ENCODE peak calls at places on chromosome 16, in nine cellular contexts. One of them, this sample, is unnamed.

GRCh38 chr16:3712830-3713476 is 4.4 kb downstream of the TRAP1 start:
- DNase-seq in adrenal gland: no peak
- DNase-seq in lower leg skin: no peak
- DNase-seq in AG10803: no peak
- DNase-seq in coronary artery: no peak
- DNase-seq in fibroblast of pulmonary artery: no peak
- DNase-seq in tibial nerve: no peak
- DNase-seq in breast epithelium: no peak
- DNase-seq in body of pancreas: peak; percentile 58
- DNase-seq in this sample: no peak

GRCh38 chr16:80718480-80719220 is 85.7 kb downstream of the CDYL2 start:
- DNase-seq in fibroblast of pulmonary artery: peak; percentile 62
- DNase-seq in lower leg skin: peak; percentile 18
- DNase-seq in body of pancreas: peak; percentile 87
- DNase-seq in breast epithelium: peak; percentile 83
- DNase-seq in coronary artery: no peak
- DNase-seq in tibial nerve: no peak
- DNase-seq in adrenal gland: peak; percentile 45
- DNase-seq in AG10803: peak; percentile 38
- DNase-seq in this sample: no peak

GRCh38 chr16:49890876-49891275 is 35.0 kb upstream of the ZNF423 start:
- DNase-seq in coronary artery: no peak
- DNase-seq in lower leg skin: no peak
- DNase-seq in AG10803: no peak
- DNase-seq in breast epithelium: no peak
- DNase-seq in adrenal gland: no peak
- DNase-seq in fibroblast of pulmonary artery: peak; percentile 9
- DNase-seq in body of pancreas: peak; percentile 67
- DNase-seq in tibial nerve: no peak
- DNase-seq in this sample: no peak

GRCh38 chr16:68356249-68356918 is 45.6 kb downstream of the PRMT7 start:
- DNase-seq in adrenal gland: peak; percentile 72
- DNase-seq in lower leg skin: no peak
- DNase-seq in coronary artery: no peak
- DNase-seq in breast epithelium: no peak
- DNase-seq in fibroblast of pulmonary artery: no peak
- DNase-seq in AG10803: no peak
- DNase-seq in tibial nerve: no peak
- DNase-seq in body of pancreas: no peak
- DNase-seq in this sample: no peak

GRCh38 chr16:88322500-88322970 is 60.2 kb upstream of the ZNF469 start:
- DNase-seq in tibial nerve: no peak
- DNase-seq in breast epithelium: no peak
- DNase-seq in AG10803: no peak
- DNase-seq in coronary artery: no peak
- DNase-seq in body of pancreas: no peak
- DNase-seq in fibroblast of pulmonary artery: no peak
- DNase-seq in lower leg skin: no peak
- DNase-seq in adrenal gland: no peak
- DNase-seq in this sample: no peak

GRCh38 chr16:15644306-15644961 is 1.5 kb upstream of the MARF1 start:
- DNase-seq in lower leg skin: peak; percentile 29
- DNase-seq in coronary artery: no peak
- DNase-seq in breast epithelium: no peak
- DNase-seq in tibial nerve: no peak
- DNase-seq in body of pancreas: no peak
- DNase-seq in fibroblast of pulmonary artery: no peak
- DNase-seq in AG10803: peak; percentile 63
- DNase-seq in adrenal gland: no peak
- DNase-seq in this sample: no peak

GRCh38 chr16:55052335-55053070 is 121.8 kb downstream of the IRX5 start:
- DNase-seq in AG10803: no peak
- DNase-seq in coronary artery: peak; percentile 21
- DNase-seq in tibial nerve: no peak
- DNase-seq in body of pancreas: no peak
- DNase-seq in adrenal gland: no peak
- DNase-seq in fibroblast of pulmonary artery: no peak
- DNase-seq in lower leg skin: no peak
- DNase-seq in breast epithelium: no peak
- DNase-seq in this sample: no peak

GRCh38 chr16:28139530-28139929 is 72.2 kb downstream of the XPO6 start:
- DNase-seq in lower leg skin: no peak
- DNase-seq in fibroblast of pulmonary artery: no peak
- DNase-seq in tibial nerve: no peak
- DNase-seq in adrenal gland: no peak
- DNase-seq in body of pancreas: no peak
- DNase-seq in breast epithelium: no peak
- DNase-seq in AG10803: no peak
- DNase-seq in coronary artery: no peak
- DNase-seq in this sample: no peak

GRCh38 chr16:69606985-69607384 is 41.2 kb downstream of the NFAT5 start:
- DNase-seq in fibroblast of pulmonary artery: no peak
- DNase-seq in lower leg skin: no peak
- DNase-seq in coronary artery: no peak
- DNase-seq in body of pancreas: no peak
- DNase-seq in adrenal gland: no peak
- DNase-seq in AG10803: no peak
- DNase-seq in breast epithelium: no peak
- DNase-seq in tibial nerve: no peak
- DNase-seq in this sample: no peak

GRCh38 chr16:90031931-90032663 is 12.8 kb upstream of the DBNDD1 start:
- DNase-seq in fibroblast of pulmonary artery: peak; percentile 61
- DNase-seq in AG10803: peak; percentile 66
- DNase-seq in lower leg skin: no peak
- DNase-seq in coronary artery: no peak
- DNase-seq in tibial nerve: no peak
- DNase-seq in breast epithelium: no peak
- DNase-seq in adrenal gland: no peak
- DNase-seq in body of pancreas: no peak
- DNase-seq in this sample: no peak

GRCh38 chr16:87556941-87557459 is 45.3 kb upstream of the JPH3 start:
- DNase-seq in AG10803: peak; percentile 67
- DNase-seq in adrenal gland: peak; percentile 84
- DNase-seq in fibroblast of pulmonary artery: peak; percentile 59
- DNase-seq in coronary artery: peak; percentile 85
- DNase-seq in body of pancreas: no peak
- DNase-seq in lower leg skin: no peak
- DNase-seq in breast epithelium: no peak
- DNase-seq in tibial nerve: no peak
- DNase-seq in this sample: no peak

GRCh38 chr16:71895679-71896385 is 501 bp downstream of the IST1 start:
- DNase-seq in tibial nerve: no peak
- DNase-seq in adrenal gland: peak; percentile 50
- DNase-seq in breast epithelium: peak; percentile 56
- DNase-seq in fibroblast of pulmonary artery: peak; percentile 50
- DNase-seq in body of pancreas: peak; percentile 33
- DNase-seq in coronary artery: no peak
- DNase-seq in lower leg skin: peak; percentile 25
- DNase-seq in AG10803: peak; percentile 61
- DNase-seq in this sample: peak; percentile 36

GRCh38 chr16:49849709-49850108 is 6.2 kb downstream of the ZNF423 start:
- DNase-seq in adrenal gland: no peak
- DNase-seq in lower leg skin: no peak
- DNase-seq in coronary artery: no peak
- DNase-seq in tibial nerve: no peak
- DNase-seq in AG10803: no peak
- DNase-seq in body of pancreas: no peak
- DNase-seq in fibroblast of pulmonary artery: no peak
- DNase-seq in breast epithelium: no peak
- DNase-seq in this sample: no peak

GRCh38 chr16:19883296-19883951 is 1.2 kb downstream of the GPRC5B start:
- DNase-seq in lower leg skin: peak; percentile 41
- DNase-seq in breast epithelium: no peak
- DNase-seq in tibial nerve: peak; percentile 23
- DNase-seq in body of pancreas: peak; percentile 52
- DNase-seq in AG10803: no peak
- DNase-seq in coronary artery: no peak
- DNase-seq in fibroblast of pulmonary artery: peak; percentile 58
- DNase-seq in adrenal gland: peak; percentile 53
- DNase-seq in this sample: peak; percentile 71

GRCh38 chr16:19884021-19884485 is 595 bp downstream of the GPRC5B start:
- DNase-seq in coronary artery: no peak
- DNase-seq in fibroblast of pulmonary artery: no peak
- DNase-seq in tibial nerve: no peak
- DNase-seq in AG10803: no peak
- DNase-seq in body of pancreas: peak; percentile 47
- DNase-seq in lower leg skin: no peak
- DNase-seq in adrenal gland: peak; percentile 35
- DNase-seq in breast epithelium: no peak
- DNase-seq in this sample: no peak

GRCh38 chr16:19881783-19882182 is 2.9 kb downstream of the GPRC5B start:
- DNase-seq in fibroblast of pulmonary artery: no peak
- DNase-seq in lower leg skin: no peak
- DNase-seq in AG10803: no peak
- DNase-seq in coronary artery: no peak
- DNase-seq in breast epithelium: no peak
- DNase-seq in body of pancreas: no peak
- DNase-seq in tibial nerve: no peak
- DNase-seq in adrenal gland: no peak
- DNase-seq in this sample: no peak

GRCh38 chr16:19882186-19882585 is 2.5 kb downstream of the GPRC5B start:
- DNase-seq in adrenal gland: no peak
- DNase-seq in tibial nerve: no peak
- DNase-seq in lower leg skin: no peak
- DNase-seq in breast epithelium: no peak
- DNase-seq in AG10803: no peak
- DNase-seq in body of pancreas: no peak
- DNase-seq in coronary artery: no peak
- DNase-seq in fibroblast of pulmonary artery: no peak
- DNase-seq in this sample: no peak

DNA sequence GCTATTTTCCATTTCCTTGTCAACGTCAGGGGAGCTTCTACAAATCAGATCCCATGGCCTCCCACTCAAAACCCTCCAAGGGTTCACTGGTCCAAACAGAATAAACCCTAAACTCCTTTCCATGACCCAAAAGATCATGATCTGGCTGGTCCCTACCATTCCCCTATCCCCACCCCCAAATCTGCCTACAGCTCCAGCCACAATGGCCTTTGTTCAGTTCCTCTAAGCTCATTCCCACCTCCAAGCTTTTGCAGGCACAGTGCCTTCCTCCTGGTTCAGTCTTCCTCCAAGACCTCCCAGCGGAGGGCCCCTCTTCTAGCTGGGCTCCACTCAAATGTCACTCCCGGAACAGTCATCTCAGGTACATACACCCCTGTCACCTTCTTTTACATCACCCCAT is 2.0 kb downstream of the GPRC5B start:
- DNase-seq in tibial nerve: no peak
- DNase-seq in adrenal gland: no peak
- DNase-seq in breast epithelium: no peak
- DNase-seq in AG10803: no peak
- DNase-seq in lower leg skin: no peak
- DNase-seq in body of pancreas: no peak
- DNase-seq in coronary artery: no peak
- DNase-seq in fibroblast of pulmonary artery: no peak
- DNase-seq in this sample: no peak
- H3K4me3 ChIP-seq in tibial nerve: peak overlapping the region; percentile 70
- H3K4me3 ChIP-seq in adrenal gland: no peak overlapping the region
- H3K4me3 ChIP-seq in breast epithelium: peak overlapping the region; percentile 92
- H3K4me3 ChIP-seq in AG10803: no peak overlapping the region
- H3K4me3 ChIP-seq in lower leg skin: no peak overlapping the region
- H3K4me3 ChIP-seq in body of pancreas: no peak overlapping the region
- H3K4me3 ChIP-seq in coronary artery: peak overlapping the region; percentile 71
- H3K4me3 ChIP-seq in fibroblast of pulmonary artery: peak overlapping the region; percentile 77
- H3K4me3 ChIP-seq in this sample: peak overlapping the region; percentile 91

DNA sequence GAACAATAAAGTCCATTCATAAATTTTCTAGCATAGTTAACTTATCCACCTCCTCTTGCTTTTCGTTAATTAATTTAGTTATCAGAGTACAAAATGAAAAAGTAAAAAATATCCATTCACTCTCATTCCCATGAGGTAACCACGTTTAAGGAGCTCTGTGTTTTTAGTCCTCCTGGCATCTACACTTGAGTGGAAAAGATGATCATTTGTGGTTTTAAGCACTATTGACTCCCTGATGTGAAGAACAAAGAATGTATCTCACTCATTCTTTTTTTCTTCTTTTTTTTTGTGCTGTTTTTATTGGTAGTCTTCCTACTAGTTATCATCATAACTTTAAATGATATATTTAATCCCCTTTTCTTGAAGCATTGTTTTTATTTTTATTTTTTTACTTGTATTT is 26.1 kb downstream of the QPRT start:
- DNase-seq in body of pancreas: no peak
- DNase-seq in coronary artery: no peak
- DNase-seq in adrenal gland: no peak
- DNase-seq in breast epithelium: no peak
- DNase-seq in fibroblast of pulmonary artery: no peak
- DNase-seq in AG10803: no peak
- DNase-seq in tibial nerve: no peak
- DNase-seq in lower leg skin: no peak
- DNase-seq in this sample: no peak
- H3K4me3 ChIP-seq in body of pancreas: no peak overlapping the region
- H3K4me3 ChIP-seq in coronary artery: no peak overlapping the region
- H3K4me3 ChIP-seq in adrenal gland: no peak overlapping the region
- H3K4me3 ChIP-seq in breast epithelium: no peak overlapping the region
- H3K4me3 ChIP-seq in fibroblast of pulmonary artery: no peak overlapping the region
- H3K4me3 ChIP-seq in AG10803: no peak overlapping the region
- H3K4me3 ChIP-seq in tibial nerve: no peak overlapping the region
- H3K4me3 ChIP-seq in lower leg skin: no peak overlapping the region
- H3K4me3 ChIP-seq in this sample: no peak overlapping the region

DNA sequence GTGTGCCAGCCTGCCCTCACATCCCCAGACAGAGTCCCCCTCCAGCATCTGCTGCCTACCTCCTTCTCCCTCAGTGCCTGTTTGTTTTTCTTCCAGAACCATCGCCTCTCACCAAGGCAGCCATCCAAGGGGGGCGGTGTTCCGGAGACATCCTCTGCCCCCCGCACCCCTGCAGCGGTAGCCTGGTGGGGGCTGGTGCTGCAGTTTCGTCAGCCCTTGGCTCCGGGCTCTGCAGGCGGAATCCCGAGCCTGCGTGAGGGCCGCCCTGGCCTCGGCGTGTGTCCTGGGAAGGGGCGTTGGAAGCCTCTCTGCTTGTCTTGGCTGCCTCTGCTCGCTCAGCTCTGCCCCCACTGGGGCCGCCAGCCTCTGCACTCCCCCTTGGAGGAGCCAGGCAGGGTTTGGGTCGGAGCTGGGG is 126.0 kb upstream of the CIBAR2 start:
- DNase-seq in breast epithelium: no peak
- DNase-seq in lower leg skin: no peak
- DNase-seq in fibroblast of pulmonary artery: peak; percentile 91
- DNase-seq in coronary artery: peak; percentile 86
- DNase-seq in AG10803: peak; percentile 93
- DNase-seq in body of pancreas: peak; percentile 38
- DNase-seq in tibial nerve: peak; percentile 87
- DNase-seq in adrenal gland: peak; percentile 60
- DNase-seq in this sample: no peak
- H3K4me3 ChIP-seq in breast epithelium: peak overlapping the region; percentile 22
- H3K4me3 ChIP-seq in lower leg skin: no peak overlapping the region
- H3K4me3 ChIP-seq in fibroblast of pulmonary artery: no peak overlapping the region
- H3K4me3 ChIP-seq in coronary artery: peak overlapping the region; percentile 39
- H3K4me3 ChIP-seq in AG10803: no peak overlapping the region
- H3K4me3 ChIP-seq in body of pancreas: no peak overlapping the region
- H3K4me3 ChIP-seq in tibial nerve: no peak overlapping the region
- H3K4me3 ChIP-seq in adrenal gland: no peak overlapping the region
- H3K4me3 ChIP-seq in this sample: no peak overlapping the region

DNA sequence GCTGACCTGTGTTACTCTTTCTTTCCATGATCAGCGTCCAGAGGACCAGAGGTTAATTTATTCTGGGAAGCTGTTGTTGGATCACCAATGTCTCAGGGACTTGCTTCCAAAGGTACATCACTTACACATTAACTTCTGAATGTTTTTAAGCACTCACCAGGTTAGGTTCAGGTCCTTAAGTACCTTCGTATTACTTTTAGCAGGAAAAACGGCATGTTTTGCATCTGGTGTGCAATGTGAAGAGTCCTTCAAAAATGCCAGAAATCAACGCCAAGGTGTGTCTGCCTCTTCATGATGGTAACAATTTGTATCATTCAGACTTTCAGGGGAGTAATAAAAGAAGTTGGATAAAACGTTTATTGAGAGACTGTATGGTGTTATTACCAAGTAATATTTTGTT is 3.3 kb downstream of the HERPUD1 start:
- DNase-seq in body of pancreas: peak; percentile 1
- DNase-seq in adrenal gland: no peak
- DNase-seq in lower leg skin: no peak
- DNase-seq in fibroblast of pulmonary artery: no peak
- DNase-seq in AG10803: no peak
- DNase-seq in tibial nerve: no peak
- DNase-seq in breast epithelium: no peak
- DNase-seq in coronary artery: no peak
- DNase-seq in this sample: no peak
- H3K4me3 ChIP-seq in body of pancreas: no peak overlapping the region
- H3K4me3 ChIP-seq in adrenal gland: no peak overlapping the region
- H3K4me3 ChIP-seq in lower leg skin: no peak overlapping the region
- H3K4me3 ChIP-seq in fibroblast of pulmonary artery: peak overlapping the region; percentile 97
- H3K4me3 ChIP-seq in AG10803: peak overlapping the region; percentile 98
- H3K4me3 ChIP-seq in tibial nerve: peak overlapping the region; percentile 28
- H3K4me3 ChIP-seq in breast epithelium: peak overlapping the region; percentile 92
- H3K4me3 ChIP-seq in coronary artery: peak overlapping the region; percentile 96
- H3K4me3 ChIP-seq in this sample: peak overlapping the region; percentile 100

This sample was measured in dorsolateral prefrontal cortex.